ENCODE peak calls at places on chromosomes 11 and 22, in five cellular contexts. R is A549, Z is fibroblast of lung, X is HFF-Myc, U is coronary artery. N is an unnamed sample.

GRCh38 chr11:3888210-3888609 is 32.7 kb downstream of the STIM1 start:
- DNase-seq in R (no peak), Z (no peak), X (no peak), U (no peak), N (no peak)

GRCh38 chr11:15547685-15548084 is 433.0 kb downstream of the INSC start:
- DNase-seq in R (no peak), Z (no peak), X (no peak), U (no peak), N (no peak)

GRCh38 chr11:94473177-94473799 is 20.4 kb downstream of the MRE11 start:
- DNase-seq in R (no peak), Z (peak), X (no peak), U (no peak), N (peak)

GRCh38 chr11:129324533-129325175 is 51.0 kb upstream of the BARX2 start:
- DNase-seq in R (peak), Z (no peak), X (no peak), U (no peak), N (no peak)

GRCh38 chr11:124012697-124013096 is at the start of gene OR10G4:
- DNase-seq in R (no peak), Z (no peak), X (no peak), U (no peak), N (no peak)

GRCh38 chr22:35172452-35172851 is 84.8 kb upstream of the HMGXB4 start:
- DNase-seq in R (no peak), Z (no peak), X (no peak), U (no peak), N (no peak)

GRCh38 chr22:17951315-17951714 is 73.0 kb downstream of the MICAL3 start:
- DNase-seq in R (no peak), Z (no peak), X (no peak), U (no peak), N (no peak)

GRCh38 chr11:126969865-126970479 is 30.6 kb downstream of the KIRREL3 start:
- DNase-seq in R (no peak), Z (peak), X (no peak), U (no peak), N (peak)

GRCh38 chr22:20111689-20112622 is 3.9 kb upstream of the RANBP1 start:
- DNase-seq in R (no peak), Z (no peak), X (no peak), U (no peak), N (no peak)

GRCh38 chr22:28799125-28799833 is 1.1 kb downstream of the XBP1 start:
- DNase-seq in R (peak), Z (peak), X (no peak), U (peak), N (peak)

GRCh38 chr11:129637983-129638776 is 177.5 kb upstream of the TMEM45B start:
- DNase-seq in R (no peak), Z (no peak), X (no peak), U (no peak), N (no peak)

GRCh38 chr11:69333906-69334305 is 40.0 kb downstream of the MYEOV start:
- DNase-seq in R (no peak), Z (no peak), X (no peak), U (peak), N (no peak)

GRCh38 chr11:13346470-13346869 is 68.9 kb downstream of the BMAL1 start:
- DNase-seq in R (no peak), Z (no peak), X (no peak), U (no peak), N (no peak)

GRCh38 chr11:26331911-26332571 is at the start of gene ANO3:
- DNase-seq in R (peak), Z (peak), X (peak), U (no peak), N (peak)

GRCh38 chr11:35649984-35650383 is 12.6 kb upstream of the TRIM44 start:
- DNase-seq in R (no peak), Z (peak), X (no peak), U (no peak), N (peak)

GRCh38 chr22:27668828-27669797 is 132.4 kb downstream of the MN1 start:
- DNase-seq in R (peak), Z (peak), X (no peak), U (no peak), N (peak)

GRCh38 chr11:116294630-116295029 is 478.2 kb downstream of the BUD13 start:
- DNase-seq in R (no peak), Z (peak), X (no peak), U (no peak), N (peak)

GRCh38 chr11:11659567-11660341 is 37.9 kb upstream of the GALNT18 start:
- DNase-seq in R (peak), Z (no peak), X (no peak), U (no peak), N (no peak)

GRCh38 chr11:121154473-121154872 is 53.4 kb downstream of the TECTA start:
- DNase-seq in R (no peak), Z (no peak), X (no peak), U (no peak), N (no peak)

GRCh38 chr11:59953463-59954218 is 10.2 kb upstream of the OOSP4A start:
- DNase-seq in R (no peak), Z (no peak), X (no peak), U (no peak), N (no peak)

GRCh38 chr11:117070016-117070415 is 28.2 kb downstream of the SIK3 start:
- DNase-seq in R (no peak), Z (peak), X (no peak), U (no peak), N (no peak)

GRCh38 chr11:114058871-114059277 is 637 bp upstream of the ZBTB16 start:
- DNase-seq in R (no peak), Z (no peak), X (no peak), U (no peak), N (no peak)

GRCh38 chr11:63246045-63246444 is 2.6 kb upstream of the SLC22A25 start:
- DNase-seq in R (no peak), Z (no peak), X (no peak), U (no peak), N (no peak)

GRCh38 chr11:2194877-2195755 is 23.5 kb upstream of the TH start:
- DNase-seq in R (peak), Z (peak), X (no peak), U (no peak), N (peak)

GRCh38 chr11:94219771-94220170 is 84.6 kb upstream of the IZUMO1R start:
- DNase-seq in R (no peak), Z (no peak), X (no peak), U (no peak), N (no peak)

GRCh38 chr11:96215094-96215782 is 127.8 kb downstream of the MAML2 start:
- DNase-seq in R (no peak), Z (peak), X (no peak), U (no peak), N (peak)

GRCh38 chr22:42700355-42700754 is 20.3 kb downstream of the A4GALT start:
- DNase-seq in R (no peak), Z (no peak), X (no peak), U (no peak), N (no peak)

GRCh38 chr11:6932150-6932549 is 5.9 kb downstream of the ZNF215 start:
- DNase-seq in R (no peak), Z (no peak), X (no peak), U (no peak), N (no peak)

GRCh38 chr22:30802202-30803166 is 107.8 kb downstream of the OSBP2 start:
- DNase-seq in R (peak), Z (peak), X (peak), U (peak), N (peak)
- TF ChIP-seq CTCF in R (no peak), Z (no peak), X (no peak), U (peak), N (peak)

DNA sequence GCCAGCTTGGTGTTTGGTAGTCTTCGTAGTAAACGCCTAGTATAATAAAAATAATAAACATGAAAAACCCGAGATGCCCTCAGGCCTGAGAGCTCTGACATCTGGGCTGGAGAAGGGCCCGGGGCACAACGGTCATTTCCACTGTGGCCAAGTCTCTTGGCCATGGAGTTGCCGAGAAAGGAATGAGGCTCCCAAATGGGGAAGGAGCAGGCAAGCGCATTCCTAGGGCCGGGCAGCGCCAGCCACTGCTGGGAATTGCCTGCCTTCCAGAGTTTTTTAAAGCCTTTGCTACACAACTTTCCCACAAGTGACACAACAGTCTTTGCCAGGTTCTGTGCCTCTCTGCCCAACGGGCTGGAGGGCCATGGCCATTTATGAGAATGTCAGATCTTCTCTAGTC is 103.4 kb downstream of the NAV2 start:
- DNase-seq in R (no peak), Z (no peak), X (no peak), U (peak), N (no peak)
- H3K4me3 ChIP-seq in R (no peak), Z (no peak), X (no peak), U (peak), N (no peak)

GRCh38 chr11:40716344-40717178 is 742.9 kb downstream of the LRRC4C start:
- DNase-seq in R (no peak), Z (no peak), X (no peak), U (no peak), N (no peak)

GRCh38 chr11:40722179-40722795 is 737.2 kb downstream of the LRRC4C start:
- DNase-seq in R (peak), Z (peak), X (no peak), U (no peak), N (peak)
- TF ChIP-seq CTCF in R (peak), Z (peak), X (peak), U (no peak), N (peak)

GRCh38 chr11:19344661-19345518 is 104.1 kb upstream of the E2F8 start:
- DNase-seq in R (peak), Z (peak), X (no peak), U (no peak), N (peak)
- H3K4me3 ChIP-seq in R (peak), Z (peak), X (no peak), U (peak), N (peak)

DNA sequence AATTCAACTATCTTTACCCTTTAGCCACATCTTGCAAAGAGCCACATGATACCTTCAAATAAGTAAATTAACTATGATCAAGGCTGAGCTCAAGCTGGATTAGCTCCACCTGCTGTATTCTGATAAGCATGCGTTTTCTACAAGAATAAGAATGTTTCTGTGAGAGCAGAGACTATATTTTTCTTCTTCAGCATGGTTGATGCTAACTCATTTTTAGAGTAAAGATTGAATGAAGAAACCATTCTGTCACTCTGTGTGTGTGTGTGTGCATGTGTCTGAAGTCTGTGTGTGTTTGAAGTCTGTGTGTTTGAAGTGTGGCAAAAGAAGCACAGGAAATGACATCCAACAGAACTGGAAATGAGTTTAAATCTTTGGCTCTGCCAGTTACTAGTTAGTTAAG is 12.0 kb upstream of the LAYN start:
- DNase-seq in R (no peak), Z (peak), X (no peak), U (no peak), N (no peak)
- TF ChIP-seq CTCF in R (no peak), Z (no peak), X (peak), U (no peak), N (no peak)

GRCh38 chr11:1041936-1042608 is 5.6 kb upstream of the MUC6 start:
- DNase-seq in R (peak), Z (no peak), X (no peak), U (no peak), N (no peak)

GRCh38 chr11:1043563-1044096 is 7.1 kb upstream of the MUC6 start:
- DNase-seq in R (no peak), Z (no peak), X (no peak), U (no peak), N (no peak)

GRCh38 chr11:1044160-1044559 is 7.6 kb upstream of the MUC6 start:
- DNase-seq in R (no peak), Z (no peak), X (no peak), U (no peak), N (no peak)

GRCh38 chr11:1041471-1041870 is 5.0 kb upstream of the MUC6 start:
- DNase-seq in R (no peak), Z (no peak), X (no peak), U (no peak), N (no peak)

GRCh38 chr11:1042626-1043562 is 6.4 kb upstream of the MUC6 start:
- DNase-seq in R (no peak), Z (no peak), X (no peak), U (no peak), N (no peak)
- H3K4me3 ChIP-seq in R (no peak), Z (no peak), X (no peak), U (no peak), N (no peak)

GRCh38 chr22:37199839-37200161 is 11.8 kb upstream of the C1QTNF6 start:
- DNase-seq in R (peak), Z (no peak), X (no peak), U (no peak), N (no peak)
- TF ChIP-seq CTCF in R (peak), Z (no peak), X (no peak), U (no peak), N (no peak)

GRCh38 chr22:50621948-50622722 is 5.8 kb downstream of the ARSA start:
- DNase-seq in R (no peak), Z (no peak), X (no peak), U (no peak), N (no peak)
- H3K4me3 ChIP-seq in R (no peak), Z (no peak), X (no peak), U (no peak), N (no peak)

GRCh38 chr22:38211556-38211955 is 9.8 kb downstream of the MAFF start:
- DNase-seq in R (no peak), Z (no peak), X (no peak), U (no peak), N (no peak)
- TF ChIP-seq CTCF in R (no peak), Z (no peak), X (no peak), U (no peak), N (no peak)

DNA sequence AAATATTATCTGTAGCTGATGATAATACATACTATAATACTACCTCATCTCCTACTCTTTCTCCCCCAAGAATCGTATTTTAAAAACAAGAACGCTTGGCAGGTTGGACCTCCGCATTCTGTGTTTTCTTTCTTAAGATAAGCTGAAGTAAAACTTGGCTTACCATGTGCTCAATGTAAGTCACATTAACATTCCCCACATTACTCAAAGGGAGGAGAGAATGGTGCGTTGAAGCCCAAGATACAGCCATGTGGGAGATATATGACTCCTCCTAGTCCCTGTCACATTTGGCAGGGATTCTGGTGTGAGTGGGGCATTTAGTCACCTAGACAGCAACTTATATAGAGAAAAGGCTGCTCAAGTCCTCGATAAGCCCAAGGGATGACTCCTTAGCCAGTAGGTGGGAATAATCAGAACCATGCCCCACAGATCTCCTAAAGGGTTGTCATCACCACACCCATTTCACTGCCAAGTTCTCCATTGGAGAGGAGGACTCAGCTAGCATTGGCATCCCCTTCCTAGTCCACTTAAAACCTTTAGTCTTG is 4.6 kb downstream of the PRSS23 start:
- DNase-seq in R (no peak), Z (no peak), X (no peak), U (no peak), N (no peak)
- H3K4me3 ChIP-seq in R (no peak), Z (no peak), X (no peak), U (peak), N (no peak)

N was measured in astrocyte of the spinal cord.